ENCODE peak calls at places on chromosomes 11 and 22, in ten cellular contexts. One of them, this sample, is unnamed.

GRCh38 chr22:29266564-29267461 is 968 bp downstream of the RHBDD3 start:
- DNase-seq in H1: no peak
- DNase-seq in cardiac muscle cell: peak
- DNase-seq in A549: no peak
- DNase-seq in testis: no peak
- DNase-seq in heart left ventricle: no peak
- DNase-seq in SK-N-SH: peak
- DNase-seq in PC-9: no peak
- DNase-seq in CD8-positive, alpha-beta T cell: no peak
- DNase-seq in tibial artery: no peak
- DNase-seq in this sample: no peak

GRCh38 chr11:404551-405264 is 10.1 kb downstream of the SIGIRR start:
- DNase-seq in H1: peak
- DNase-seq in A549: no peak
- DNase-seq in CD8-positive, alpha-beta T cell: no peak
- DNase-seq in cardiac muscle cell: no peak
- DNase-seq in tibial artery: no peak
- DNase-seq in testis: no peak
- DNase-seq in PC-9: no peak
- DNase-seq in SK-N-SH: no peak
- DNase-seq in heart left ventricle: no peak
- DNase-seq in this sample: no peak

GRCh38 chr11:68954970-68955958 is 25.5 kb downstream of the MRGPRD start:
- DNase-seq in testis: peak
- DNase-seq in SK-N-SH: no peak
- DNase-seq in H1: peak
- DNase-seq in A549: no peak
- DNase-seq in PC-9: no peak
- DNase-seq in heart left ventricle: peak
- DNase-seq in CD8-positive, alpha-beta T cell: no peak
- DNase-seq in cardiac muscle cell: peak
- DNase-seq in tibial artery: peak
- DNase-seq in this sample: no peak

GRCh38 chr11:28337701-28338100 is 229.5 kb downstream of the METTL15 start:
- DNase-seq in PC-9: no peak
- DNase-seq in CD8-positive, alpha-beta T cell: no peak
- DNase-seq in H1: no peak
- DNase-seq in SK-N-SH: no peak
- DNase-seq in heart left ventricle: no peak
- DNase-seq in tibial artery: no peak
- DNase-seq in testis: no peak
- DNase-seq in A549: no peak
- DNase-seq in cardiac muscle cell: peak
- DNase-seq in this sample: no peak

GRCh38 chr11:12235549-12235944 is 125.2 kb downstream of the MICAL2 start:
- DNase-seq in H1: no peak
- DNase-seq in heart left ventricle: no peak
- DNase-seq in tibial artery: no peak
- DNase-seq in SK-N-SH: no peak
- DNase-seq in testis: peak
- DNase-seq in PC-9: no peak
- DNase-seq in cardiac muscle cell: peak
- DNase-seq in A549: no peak
- DNase-seq in CD8-positive, alpha-beta T cell: no peak
- DNase-seq in this sample: no peak

GRCh38 chr11:32312865-32313403 is 122.4 kb downstream of the WT1 start:
- DNase-seq in H1: peak
- DNase-seq in tibial artery: no peak
- DNase-seq in testis: peak
- DNase-seq in heart left ventricle: no peak
- DNase-seq in A549: peak
- DNase-seq in cardiac muscle cell: peak
- DNase-seq in SK-N-SH: peak
- DNase-seq in PC-9: peak
- DNase-seq in CD8-positive, alpha-beta T cell: no peak
- DNase-seq in this sample: no peak

GRCh38 chr11:59368238-59369022 is 9.7 kb downstream of the OR5AN1 start:
- DNase-seq in tibial artery: peak
- DNase-seq in SK-N-SH: no peak
- DNase-seq in H1: no peak
- DNase-seq in testis: no peak
- DNase-seq in cardiac muscle cell: no peak
- DNase-seq in heart left ventricle: peak
- DNase-seq in A549: no peak
- DNase-seq in PC-9: no peak
- DNase-seq in CD8-positive, alpha-beta T cell: no peak
- DNase-seq in this sample: no peak

GRCh38 chr22:43521716-43522115 is 109.9 kb downstream of the MPPED1 start:
- DNase-seq in CD8-positive, alpha-beta T cell: no peak
- DNase-seq in H1: no peak
- DNase-seq in tibial artery: no peak
- DNase-seq in PC-9: peak
- DNase-seq in testis: no peak
- DNase-seq in heart left ventricle: no peak
- DNase-seq in SK-N-SH: no peak
- DNase-seq in cardiac muscle cell: no peak
- DNase-seq in A549: peak
- DNase-seq in this sample: no peak

GRCh38 chr11:64037027-64037633 is 1.4 kb downstream of the FLRT1 start:
- DNase-seq in CD8-positive, alpha-beta T cell: no peak
- DNase-seq in cardiac muscle cell: no peak
- DNase-seq in PC-9: no peak
- DNase-seq in SK-N-SH: no peak
- DNase-seq in A549: no peak
- DNase-seq in H1: no peak
- DNase-seq in testis: no peak
- DNase-seq in heart left ventricle: no peak
- DNase-seq in tibial artery: no peak
- DNase-seq in this sample: no peak

GRCh38 chr11:64034411-64034811 is 1.3 kb upstream of the FLRT1 start:
- DNase-seq in cardiac muscle cell: no peak
- DNase-seq in A549: no peak
- DNase-seq in PC-9: no peak
- DNase-seq in SK-N-SH: no peak
- DNase-seq in tibial artery: no peak
- DNase-seq in heart left ventricle: no peak
- DNase-seq in testis: no peak
- DNase-seq in CD8-positive, alpha-beta T cell: no peak
- DNase-seq in H1: peak
- DNase-seq in this sample: no peak

GRCh38 chr11:64036081-64037026 is 623 bp downstream of the FLRT1 start:
- DNase-seq in testis: no peak
- DNase-seq in SK-N-SH: peak
- DNase-seq in heart left ventricle: no peak
- DNase-seq in tibial artery: no peak
- DNase-seq in PC-9: no peak
- DNase-seq in H1: no peak
- DNase-seq in CD8-positive, alpha-beta T cell: no peak
- DNase-seq in A549: no peak
- DNase-seq in cardiac muscle cell: peak
- DNase-seq in this sample: no peak

GRCh38 chr11:64035081-64035524 is 628 bp upstream of the FLRT1 start:
- DNase-seq in SK-N-SH: no peak
- DNase-seq in PC-9: no peak
- DNase-seq in A549: no peak
- DNase-seq in heart left ventricle: no peak
- DNase-seq in testis: no peak
- DNase-seq in CD8-positive, alpha-beta T cell: no peak
- DNase-seq in cardiac muscle cell: no peak
- DNase-seq in tibial artery: no peak
- DNase-seq in H1: no peak
- DNase-seq in this sample: no peak

DNA sequence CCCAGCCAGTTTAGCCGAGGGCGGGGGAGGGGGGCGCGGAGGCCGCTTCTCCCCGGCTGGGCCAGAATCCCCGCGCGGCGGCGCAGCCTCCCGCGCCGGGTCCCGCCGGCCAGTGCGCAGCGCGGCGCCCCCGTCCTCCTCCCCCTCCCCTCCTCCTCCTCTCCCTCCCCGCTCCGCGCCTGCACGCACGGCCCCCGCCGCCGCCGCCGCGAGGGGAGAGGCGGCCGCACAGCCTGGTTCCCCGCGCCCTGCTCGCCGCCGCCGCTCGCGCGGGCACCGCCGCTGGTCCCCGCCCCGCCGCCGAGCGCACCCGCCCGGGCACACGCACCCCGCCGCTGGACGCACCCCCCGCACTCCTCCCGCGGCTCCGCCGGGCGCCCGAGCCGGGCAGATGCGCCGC is at the start of gene FLRT1:
- DNase-seq in PC-9: no peak
- DNase-seq in heart left ventricle: no peak
- DNase-seq in cardiac muscle cell: no peak
- DNase-seq in A549: no peak
- DNase-seq in SK-N-SH: peak
- DNase-seq in H1: no peak
- DNase-seq in testis: no peak
- DNase-seq in tibial artery: no peak
- DNase-seq in CD8-positive, alpha-beta T cell: no peak
- DNase-seq in this sample: no peak
- H3K4me3 ChIP-seq in PC-9: no peak
- H3K4me3 ChIP-seq in heart left ventricle: peak
- H3K4me3 ChIP-seq in cardiac muscle cell: peak
- H3K4me3 ChIP-seq in A549: peak
- H3K4me3 ChIP-seq in SK-N-SH: peak
- H3K4me3 ChIP-seq in H1: peak
- H3K4me3 ChIP-seq in testis: peak
- H3K4me3 ChIP-seq in tibial artery: peak
- H3K4me3 ChIP-seq in CD8-positive, alpha-beta T cell: no peak
- H3K4me3 ChIP-seq in this sample: no peak

GRCh38 chr22:33882991-33883390 is 37.3 kb downstream of the LARGE1 start:
- DNase-seq in H1: no peak
- DNase-seq in testis: no peak
- DNase-seq in SK-N-SH: no peak
- DNase-seq in A549: no peak
- DNase-seq in heart left ventricle: no peak
- DNase-seq in PC-9: no peak
- DNase-seq in tibial artery: no peak
- DNase-seq in cardiac muscle cell: no peak
- DNase-seq in CD8-positive, alpha-beta T cell: no peak
- DNase-seq in this sample: no peak

GRCh38 chr22:33886696-33887095 is 33.6 kb downstream of the LARGE1 start:
- DNase-seq in CD8-positive, alpha-beta T cell: no peak
- DNase-seq in A549: no peak
- DNase-seq in heart left ventricle: no peak
- DNase-seq in cardiac muscle cell: no peak
- DNase-seq in SK-N-SH: no peak
- DNase-seq in testis: no peak
- DNase-seq in H1: no peak
- DNase-seq in PC-9: no peak
- DNase-seq in tibial artery: no peak
- DNase-seq in this sample: no peak

GRCh38 chr22:33883961-33884808 is 36.1 kb downstream of the LARGE1 start:
- DNase-seq in heart left ventricle: peak
- DNase-seq in A549: no peak
- DNase-seq in CD8-positive, alpha-beta T cell: no peak
- DNase-seq in cardiac muscle cell: no peak
- DNase-seq in PC-9: peak
- DNase-seq in tibial artery: no peak
- DNase-seq in SK-N-SH: no peak
- DNase-seq in H1: no peak
- DNase-seq in testis: no peak
- DNase-seq in this sample: no peak

GRCh38 chr22:33883561-33883960 is 36.7 kb downstream of the LARGE1 start:
- DNase-seq in SK-N-SH: no peak
- DNase-seq in CD8-positive, alpha-beta T cell: no peak
- DNase-seq in PC-9: peak
- DNase-seq in cardiac muscle cell: no peak
- DNase-seq in heart left ventricle: no peak
- DNase-seq in H1: no peak
- DNase-seq in tibial artery: no peak
- DNase-seq in A549: no peak
- DNase-seq in testis: no peak
- DNase-seq in this sample: no peak

GRCh38 chr22:33884829-33885228 is 35.4 kb downstream of the LARGE1 start:
- DNase-seq in CD8-positive, alpha-beta T cell: no peak
- DNase-seq in testis: no peak
- DNase-seq in tibial artery: no peak
- DNase-seq in heart left ventricle: no peak
- DNase-seq in cardiac muscle cell: no peak
- DNase-seq in A549: no peak
- DNase-seq in PC-9: no peak
- DNase-seq in SK-N-SH: no peak
- DNase-seq in H1: no peak
- DNase-seq in this sample: no peak
- H3K27ac ChIP-seq in CD8-positive, alpha-beta T cell: no peak
- H3K27ac ChIP-seq in testis: no peak
- H3K27ac ChIP-seq in tibial artery: no peak
- H3K27ac ChIP-seq in heart left ventricle: peak
- H3K27ac ChIP-seq in cardiac muscle cell: no peak
- H3K27ac ChIP-seq in A549: no peak
- H3K27ac ChIP-seq in PC-9: no peak
- H3K27ac ChIP-seq in SK-N-SH: no peak
- H3K27ac ChIP-seq in H1: no peak
- H3K27ac ChIP-seq in this sample: no peak

DNA sequence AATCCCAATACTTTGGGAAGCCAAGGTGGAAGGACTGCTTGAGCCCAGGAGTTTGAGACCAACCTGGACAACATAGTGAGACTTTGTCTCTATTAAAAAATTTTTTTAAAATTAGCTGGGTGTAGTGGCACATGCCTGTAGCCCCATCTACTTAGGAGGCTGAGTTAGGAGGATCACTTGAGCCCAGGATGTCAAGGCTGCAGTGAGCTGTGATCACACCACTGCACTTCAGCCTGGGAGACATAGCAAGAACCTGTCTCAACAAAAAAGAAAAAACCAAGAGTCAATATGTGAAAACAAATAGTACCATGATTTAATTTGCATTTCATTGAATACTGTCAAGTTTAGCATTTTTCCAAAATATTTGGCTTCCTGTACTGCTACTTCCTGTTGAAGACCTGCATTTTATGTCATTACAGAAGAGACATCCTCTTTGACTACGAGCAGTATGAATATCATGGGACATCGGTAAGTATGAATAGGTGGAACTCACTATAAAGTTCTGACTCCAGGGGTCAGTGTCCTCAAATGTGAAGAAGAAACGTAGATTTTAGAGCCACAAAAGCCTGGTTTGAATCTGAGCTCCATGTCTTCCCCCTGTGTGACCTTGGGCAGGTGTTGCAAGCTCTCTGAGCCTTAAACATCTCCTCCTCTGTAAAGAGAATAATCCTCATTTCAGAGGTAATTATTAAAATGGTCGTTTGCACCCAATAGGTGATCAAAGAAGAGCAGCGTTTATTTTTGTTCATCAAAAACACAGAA is 16.0 kb downstream of the CDC45 start:
- DNase-seq in CD8-positive, alpha-beta T cell: no peak
- DNase-seq in cardiac muscle cell: peak
- DNase-seq in PC-9: no peak
- DNase-seq in A549: no peak
- DNase-seq in tibial artery: no peak
- DNase-seq in heart left ventricle: no peak
- DNase-seq in SK-N-SH: no peak
- DNase-seq in H1: no peak
- DNase-seq in testis: no peak
- DNase-seq in this sample: no peak
- TF ChIP-seq CTCF in CD8-positive, alpha-beta T cell: no peak
- TF ChIP-seq CTCF in cardiac muscle cell: peak
- TF ChIP-seq CTCF in PC-9: peak
- TF ChIP-seq CTCF in A549: no peak
- TF ChIP-seq CTCF in tibial artery: no peak
- TF ChIP-seq CTCF in heart left ventricle: no peak
- TF ChIP-seq CTCF in SK-N-SH: peak
- TF ChIP-seq CTCF in H1: no peak
- TF ChIP-seq CTCF in testis: no peak
- TF ChIP-seq CTCF in this sample: no peak

GRCh38 chr11:125261471-125262087 is 97.0 kb downstream of the PKNOX2 start:
- DNase-seq in A549: no peak
- DNase-seq in heart left ventricle: no peak
- DNase-seq in CD8-positive, alpha-beta T cell: no peak
- DNase-seq in H1: no peak
- DNase-seq in SK-N-SH: no peak
- DNase-seq in PC-9: no peak
- DNase-seq in cardiac muscle cell: no peak
- DNase-seq in testis: no peak
- DNase-seq in tibial artery: no peak
- DNase-seq in this sample: no peak

GRCh38 chr11:125263268-125263790 is 98.8 kb downstream of the PKNOX2 start:
- DNase-seq in testis: peak
- DNase-seq in CD8-positive, alpha-beta T cell: no peak
- DNase-seq in PC-9: peak
- DNase-seq in tibial artery: peak
- DNase-seq in cardiac muscle cell: peak
- DNase-seq in heart left ventricle: peak
- DNase-seq in SK-N-SH: peak
- DNase-seq in A549: no peak
- DNase-seq in H1: peak
- DNase-seq in this sample: no peak

GRCh38 chr11:125264091-125265022 is 99.8 kb downstream of the PKNOX2 start:
- DNase-seq in A549: no peak
- DNase-seq in CD8-positive, alpha-beta T cell: no peak
- DNase-seq in tibial artery: no peak
- DNase-seq in heart left ventricle: no peak
- DNase-seq in PC-9: no peak
- DNase-seq in H1: no peak
- DNase-seq in testis: no peak
- DNase-seq in cardiac muscle cell: no peak
- DNase-seq in SK-N-SH: no peak
- DNase-seq in this sample: no peak

GRCh38 chr11:125262194-125262824 is 97.8 kb downstream of the PKNOX2 start:
- DNase-seq in SK-N-SH: no peak
- DNase-seq in A549: no peak
- DNase-seq in CD8-positive, alpha-beta T cell: no peak
- DNase-seq in tibial artery: no peak
- DNase-seq in testis: peak
- DNase-seq in cardiac muscle cell: peak
- DNase-seq in heart left ventricle: no peak
- DNase-seq in PC-9: peak
- DNase-seq in H1: no peak
- DNase-seq in this sample: no peak

GRCh38 chr11:125262825-125263218 is 98.3 kb downstream of the PKNOX2 start:
- DNase-seq in tibial artery: no peak
- DNase-seq in SK-N-SH: no peak
- DNase-seq in CD8-positive, alpha-beta T cell: no peak
- DNase-seq in cardiac muscle cell: no peak
- DNase-seq in A549: no peak
- DNase-seq in H1: peak
- DNase-seq in PC-9: no peak
- DNase-seq in testis: peak
- DNase-seq in heart left ventricle: peak
- DNase-seq in this sample: no peak
- H3K4me3 ChIP-seq in tibial artery: no peak
- H3K4me3 ChIP-seq in SK-N-SH: no peak
- H3K4me3 ChIP-seq in CD8-positive, alpha-beta T cell: no peak
- H3K4me3 ChIP-seq in cardiac muscle cell: no peak
- H3K4me3 ChIP-seq in A549: no peak
- H3K4me3 ChIP-seq in H1: peak
- H3K4me3 ChIP-seq in PC-9: no peak
- H3K4me3 ChIP-seq in testis: no peak
- H3K4me3 ChIP-seq in heart left ventricle: peak
- H3K4me3 ChIP-seq in this sample: no peak